ENCODE peak calls at places on chromosome 7, in nine cellular contexts. V is prostate gland, S is endothelial cell, R is brain microvascular endothelial cell, T is fibroblast of mammary gland, Q is AG10803, O is neural progenitor cell, M is H9, D is Peyer's patch. X is an unnamed sample.

GRCh38 chr7:142420554-142421362 is 162.9 kb upstream of the PRSS58 start:
- DNase-seq in T (peak), S (peak), M (peak), D (no peak), R (peak), Q (no peak), O (peak), V (no peak), X (no peak)

GRCh38 chr7:46752881-46753366 is 829.0 kb downstream of the TNS3 start:
- DNase-seq in M (no peak), T (peak), S (no peak), D (no peak), R (peak), O (no peak), Q (peak), V (no peak), X (no peak)

GRCh38 chr7:140992422-140992821 is 22.3 kb downstream of the MRPS33 start:
- DNase-seq in S (no peak), T (no peak), V (no peak), D (no peak), R (no peak), Q (no peak), M (no peak), O (no peak), X (no peak)

GRCh38 chr7:75951506-75951905 is 36.6 kb downstream of the POR start:
- DNase-seq in R (peak), S (no peak), T (peak), O (no peak), V (no peak), D (no peak), M (no peak), Q (peak), X (peak)

GRCh38 chr7:44100458-44101303 is 3.5 kb upstream of the AEBP1 start:
- DNase-seq in V (no peak), O (no peak), S (no peak), D (no peak), R (peak), Q (peak), T (peak), M (no peak), X (no peak)

GRCh38 chr7:17681965-17682364 is 258.3 kb downstream of the SNX13 start:
- DNase-seq in V (no peak), M (no peak), O (no peak), T (peak), Q (peak), D (no peak), R (no peak), S (no peak), X (no peak)

GRCh38 chr7:140542226-140542625 is 62.9 kb upstream of the MKRN1 start:
- DNase-seq in Q (peak), S (no peak), O (peak), R (peak), M (no peak), T (peak), V (no peak), D (no peak), X (no peak)

GRCh38 chr7:44985033-44985695 is 6.3 kb upstream of the MYO1G start:
- DNase-seq in D (no peak), S (no peak), T (no peak), Q (no peak), V (no peak), O (peak), R (no peak), M (no peak), X (no peak)

GRCh38 chr7:77459311-77459726 is 43.2 kb upstream of the GSAP start:
- DNase-seq in D (no peak), T (no peak), R (no peak), O (no peak), V (no peak), Q (no peak), M (no peak), S (no peak), X (no peak)

GRCh38 chr7:103075337-103075918 is 488 bp downstream of the ARMC10 start:
- DNase-seq in T (peak), Q (peak), O (peak), R (peak), D (peak), V (peak), S (peak), M (peak), X (no peak)

GRCh38 chr7:95099101-95099500 is 191.7 kb downstream of the PPP1R9A start:
- DNase-seq in Q (no peak), S (no peak), R (no peak), T (no peak), O (no peak), D (no peak), V (no peak), M (no peak), X (no peak)

GRCh38 chr7:129341838-129342806 is 92.1 kb upstream of the STRIP2 start:
- DNase-seq in V (no peak), Q (no peak), S (no peak), M (no peak), O (no peak), T (no peak), R (no peak), D (no peak), X (no peak)

GRCh38 chr7:3106353-3106752 is 62.7 kb upstream of the CARD11 start:
- DNase-seq in T (no peak), V (peak), M (no peak), O (no peak), D (no peak), S (no peak), R (no peak), Q (no peak), X (no peak)

GRCh38 chr7:132053871-132054270 is 497.4 kb upstream of the PODXL start:
- DNase-seq in D (no peak), M (no peak), V (no peak), O (no peak), R (no peak), T (no peak), Q (no peak), S (no peak), X (no peak)

GRCh38 chr7:107865956-107866775 is 24.8 kb upstream of the DLD start:
- DNase-seq in M (no peak), O (no peak), V (no peak), T (peak), Q (no peak), D (no peak), R (no peak), S (no peak), X (no peak)

GRCh38 chr7:17706734-17707133 is 233.6 kb downstream of the SNX13 start:
- DNase-seq in O (peak), V (peak), R (peak), Q (peak), M (peak), S (peak), D (no peak), T (peak), X (no peak)

GRCh38 chr7:147296986-147297385 is 1180.4 kb downstream of the CNTNAP2 start:
- DNase-seq in M (no peak), O (no peak), S (no peak), V (no peak), T (peak), Q (peak), R (no peak), D (no peak), X (no peak)

GRCh38 chr7:1260236-1260635 is 27.6 kb downstream of the UNCX start:
- DNase-seq in T (no peak), O (no peak), M (no peak), V (no peak), R (no peak), S (no peak), Q (no peak), D (no peak), X (no peak)

GRCh38 chr7:130944997-130945396 is 211.0 kb upstream of the KLF14 start:
- DNase-seq in S (no peak), V (no peak), T (no peak), R (no peak), Q (no peak), O (no peak), D (no peak), M (no peak), X (no peak)

GRCh38 chr7:103929808-103930415 is 59.5 kb downstream of the RELN start:
- DNase-seq in Q (no peak), V (no peak), D (no peak), T (no peak), O (no peak), M (no peak), S (no peak), R (no peak), X (no peak)

DNA sequence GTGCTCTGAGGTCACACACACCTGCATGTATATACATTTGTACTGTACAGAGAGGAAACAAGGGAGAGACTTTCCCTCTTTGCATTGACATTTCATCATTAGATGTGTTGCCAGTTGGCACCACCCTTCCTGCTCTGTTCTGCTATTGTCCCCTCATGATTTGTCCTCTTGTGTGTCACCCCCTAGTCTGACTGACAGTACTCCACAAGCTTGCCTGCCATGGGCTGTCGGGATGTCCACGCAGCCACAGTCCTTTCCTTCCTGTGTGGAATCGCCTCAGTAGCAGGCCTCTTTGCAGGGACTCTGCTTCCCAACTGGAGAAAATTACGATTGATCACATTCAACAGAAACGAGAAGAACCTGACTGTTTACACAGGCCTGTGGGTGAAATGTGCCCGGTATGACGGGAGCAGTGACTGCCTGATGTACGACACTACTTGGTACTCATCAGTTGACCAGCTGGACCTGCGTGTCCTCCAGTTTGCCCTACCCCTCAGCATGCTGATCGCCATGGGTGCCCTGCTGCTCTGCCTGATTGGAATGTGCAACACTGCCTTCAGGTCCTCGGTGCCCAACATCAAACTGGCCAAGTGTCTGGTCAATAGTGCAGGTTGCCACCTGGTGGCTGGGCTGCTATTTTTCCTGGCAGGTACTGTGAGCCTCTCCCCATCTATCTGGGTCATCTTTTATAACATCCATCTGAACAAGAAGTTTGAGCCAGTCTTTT is 9.4 kb downstream of the CLDN12 start:
- DNase-seq in V (no peak), D (peak), R (no peak), S (peak), M (peak), T (peak), Q (peak), O (peak), X (no peak)
- TF ChIP-seq CTCF in V (peak), D (no peak), R (peak), S (peak), M (peak), T (peak), Q (peak), O (peak), X (no peak)

DNA sequence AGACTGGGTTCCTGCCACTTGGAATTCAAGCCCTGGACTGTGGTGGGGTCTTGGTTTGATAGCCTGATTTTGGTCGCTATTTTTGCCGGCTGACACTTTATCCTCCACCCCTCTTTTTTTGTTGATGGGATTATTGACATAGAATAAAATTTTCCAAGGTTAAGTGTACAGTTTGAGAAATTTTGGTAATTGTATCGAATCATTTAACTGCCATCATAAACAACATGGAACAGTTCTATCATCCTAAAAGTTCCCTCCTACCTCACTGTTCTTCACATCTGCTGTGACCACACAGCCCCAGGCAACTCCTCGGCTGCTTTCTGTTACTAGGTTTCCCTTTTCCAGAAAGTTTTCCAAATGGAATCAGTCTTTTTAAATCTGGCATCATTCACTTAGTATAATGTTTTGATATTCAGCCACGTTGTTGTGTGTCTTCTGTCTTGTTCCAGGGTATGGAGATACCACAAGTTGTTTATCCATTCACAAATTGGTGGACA is 50.6 kb upstream of the STEAP1B start:
- DNase-seq in V (no peak), O (no peak), M (no peak), R (no peak), Q (no peak), D (no peak), S (no peak), T (no peak), X (no peak)
- TF ChIP-seq CTCF in V (no peak), O (no peak), M (no peak), R (no peak), Q (no peak), D (no peak), S (no peak), T (no peak), X (peak)

GRCh38 chr7:115748123-115748738 is 282.3 kb downstream of the TFEC start:
- DNase-seq in S (peak), D (no peak), T (peak), M (no peak), V (no peak), Q (peak), O (peak), R (no peak), X (no peak)
- TF ChIP-seq CTCF in S (no peak), D (no peak), T (peak), M (peak), V (no peak), Q (peak), O (peak), R (peak), X (no peak)

DNA sequence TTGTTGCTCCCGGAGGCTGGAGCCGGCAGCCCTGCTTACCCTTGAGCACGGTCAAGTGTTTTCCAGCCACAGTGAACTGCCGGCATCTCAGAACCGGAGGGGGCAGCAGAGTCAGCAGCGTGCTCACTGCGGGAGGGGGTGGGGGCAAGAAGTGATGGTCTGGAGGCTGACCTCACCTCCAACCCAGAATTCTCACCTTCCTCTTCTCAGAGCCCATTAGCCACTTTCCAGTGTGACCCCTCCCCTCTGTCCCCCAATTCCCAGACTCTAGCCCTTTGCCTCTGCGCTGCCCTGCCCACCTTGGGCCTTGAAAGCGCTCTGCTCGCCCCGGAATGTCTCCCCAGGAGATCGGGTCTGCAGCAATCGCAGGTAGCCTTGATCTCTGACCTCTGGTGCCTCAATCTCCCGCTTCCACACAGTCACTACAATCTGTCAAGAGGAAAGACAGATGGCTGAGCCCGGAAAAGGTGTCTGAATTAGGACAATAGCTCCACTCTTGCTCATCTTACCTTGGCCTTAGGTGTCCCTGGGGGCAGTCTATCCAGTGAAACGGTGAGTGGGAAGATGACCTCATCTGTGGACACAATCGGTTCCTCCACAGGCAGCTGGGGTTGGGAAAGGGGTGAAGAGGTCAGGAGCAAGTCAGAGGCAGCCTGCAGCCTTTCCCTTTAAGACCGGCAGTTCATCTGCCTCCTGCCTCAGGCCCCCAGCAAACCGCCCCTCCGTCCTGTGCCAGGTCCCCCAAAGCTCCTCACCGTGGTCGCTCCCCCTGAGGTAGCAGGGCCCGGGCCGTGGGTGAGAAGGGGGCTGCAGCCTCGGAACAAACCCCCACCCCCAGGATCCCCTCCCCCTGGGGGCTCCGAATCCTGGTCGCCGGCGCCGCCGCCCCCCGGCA is 942 bp downstream of the TRAPPC14 start:
- DNase-seq in V (no peak), Q (peak), O (peak), D (no peak), R (no peak), S (peak), T (peak), M (peak), X (peak)
- TF ChIP-seq CTCF in V (no peak), Q (peak), O (no peak), D (no peak), R (peak), S (no peak), T (peak), M (no peak), X (no peak)

X was measured in CD14-positive monocyte.